ENCODE peak calls at places on chromosomes 3 and 15, in six cellular contexts. U is IMR-90, C is heart left ventricle, P is ovary, G is spleen, W is A549. F is an unnamed sample.

GRCh38 chr15:98853593-98854420 is 153.8 kb downstream of the PGPEP1L start:
- DNase-seq in U (no peak), C (no peak), P (no peak), G (peak), W (no peak), F (no peak)

GRCh38 chr3:48980295-48980694 is 9.7 kb upstream of the P4HTM start:
- DNase-seq in U (no peak), C (no peak), P (no peak), G (no peak), W (no peak), F (no peak)

GRCh38 chr3:66396161-66396760 is 104.6 kb downstream of the LRIG1 start:
- DNase-seq in U (no peak), C (no peak), P (no peak), G (no peak), W (no peak), F (no peak)

GRCh38 chr3:13027154-13027553 is 46.1 kb downstream of the IQSEC1 start:
- DNase-seq in U (no peak), C (peak), P (no peak), G (peak), W (no peak), F (peak)

GRCh38 chr15:65287515-65287845 is 797 bp upstream of the PARP16 start:
- DNase-seq in U (peak), C (no peak), P (no peak), G (no peak), W (no peak), F (no peak)

GRCh38 chr3:112888388-112889085 is 41.9 kb upstream of the CD200R1L start:
- DNase-seq in U (peak), C (no peak), P (no peak), G (no peak), W (no peak), F (no peak)

GRCh38 chr3:25384471-25384870 is 43.6 kb upstream of the RARB start:
- DNase-seq in U (no peak), C (no peak), P (no peak), G (no peak), W (no peak), F (no peak)

GRCh38 chr15:34018021-34018645 is 20.9 kb downstream of the AVEN start:
- DNase-seq in U (no peak), C (no peak), P (no peak), G (no peak), W (no peak), F (no peak)

GRCh38 chr3:65995030-65995429 is 43.7 kb downstream of the MAGI1 start:
- DNase-seq in U (peak), C (no peak), P (no peak), G (no peak), W (no peak), F (no peak)

GRCh38 chr3:37645801-37646380 is 215.8 kb upstream of the CTDSPL start:
- DNase-seq in U (no peak), C (no peak), P (no peak), G (no peak), W (no peak), F (no peak)

GRCh38 chr3:126731044-126731443 is 27.0 kb downstream of the CHCHD6 start:
- DNase-seq in U (no peak), C (no peak), P (no peak), G (no peak), W (no peak), F (peak)

GRCh38 chr15:41332788-41333527 is at the start of gene NUSAP1:
- DNase-seq in U (no peak), C (peak), P (no peak), G (peak), W (peak), F (no peak)
- TF ChIP-seq CTCF in U (no peak), C (no peak), P (no peak), G (no peak), W (no peak), F (no peak)

GRCh38 chr3:190302209-190302885 is 19.9 kb downstream of the CLDN1 start:
- DNase-seq in U (no peak), C (no peak), P (no peak), G (no peak), W (no peak), F (no peak)
- H3K27ac ChIP-seq in U (no peak), C (no peak), P (no peak), G (no peak), W (peak), F (no peak)

DNA sequence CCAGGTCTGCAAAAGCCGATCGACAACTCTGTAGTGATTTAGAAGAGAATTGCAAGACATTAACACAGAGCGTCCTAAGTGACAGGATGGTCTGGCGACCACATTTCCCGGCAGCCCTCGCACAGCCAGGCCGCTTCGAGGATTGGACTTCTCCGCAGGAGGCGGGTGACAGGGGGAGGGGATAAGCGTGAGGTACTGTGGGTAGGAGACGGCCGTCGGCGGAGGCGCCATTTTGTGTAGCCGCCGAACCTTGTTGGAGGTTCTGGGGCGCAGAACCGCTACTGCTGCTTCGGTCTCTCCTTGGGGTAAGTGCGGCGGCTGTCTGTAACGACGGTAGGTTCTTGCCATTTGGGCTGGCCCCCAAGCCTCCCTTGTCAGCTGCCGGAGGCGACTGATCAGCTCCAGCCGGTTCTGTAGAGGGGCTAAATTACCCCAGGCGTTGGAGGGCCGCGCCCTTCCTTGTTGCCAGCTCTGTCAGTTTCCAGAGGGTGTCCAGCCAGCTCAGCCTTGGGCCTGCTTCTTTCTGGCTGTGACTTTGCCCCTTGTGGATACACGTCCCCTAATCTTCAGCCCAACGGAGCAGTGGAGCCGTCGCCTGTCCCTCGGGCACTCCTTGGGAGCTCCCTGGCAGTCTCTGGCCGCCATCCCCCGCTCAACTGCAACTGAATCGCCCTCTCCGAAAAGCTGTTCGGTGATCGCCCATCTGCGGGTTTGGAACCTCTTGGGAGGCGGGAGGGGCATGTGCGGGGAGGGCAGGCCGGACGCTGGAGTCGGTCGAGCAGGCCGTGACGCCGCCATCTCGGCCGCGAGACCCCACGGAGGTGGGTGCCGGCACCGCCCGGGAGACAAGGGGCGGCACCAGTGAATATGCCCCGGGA is at the start of gene RBM5:
- DNase-seq in U (peak), C (peak), P (peak), G (peak), W (peak), F (peak)
- TF ChIP-seq POLR2A in U (peak), C (peak), P (peak), G (no peak), W (peak), F (peak)

GRCh38 chr15:39717134-39717533 is 65.5 kb downstream of the FSIP1 start:
- DNase-seq in U (no peak), C (no peak), P (no peak), G (no peak), W (no peak), F (no peak)
- TF ChIP-seq CTCF in U (no peak), C (no peak), P (no peak), G (no peak), W (no peak), F (no peak)

GRCh38 chr3:53841296-53841695 is 4.9 kb downstream of the CHDH start:
- DNase-seq in U (no peak), C (no peak), P (no peak), G (no peak), W (no peak), F (peak)
- H3K27ac ChIP-seq in U (no peak), C (no peak), P (no peak), G (no peak), W (no peak), F (peak)

DNA sequence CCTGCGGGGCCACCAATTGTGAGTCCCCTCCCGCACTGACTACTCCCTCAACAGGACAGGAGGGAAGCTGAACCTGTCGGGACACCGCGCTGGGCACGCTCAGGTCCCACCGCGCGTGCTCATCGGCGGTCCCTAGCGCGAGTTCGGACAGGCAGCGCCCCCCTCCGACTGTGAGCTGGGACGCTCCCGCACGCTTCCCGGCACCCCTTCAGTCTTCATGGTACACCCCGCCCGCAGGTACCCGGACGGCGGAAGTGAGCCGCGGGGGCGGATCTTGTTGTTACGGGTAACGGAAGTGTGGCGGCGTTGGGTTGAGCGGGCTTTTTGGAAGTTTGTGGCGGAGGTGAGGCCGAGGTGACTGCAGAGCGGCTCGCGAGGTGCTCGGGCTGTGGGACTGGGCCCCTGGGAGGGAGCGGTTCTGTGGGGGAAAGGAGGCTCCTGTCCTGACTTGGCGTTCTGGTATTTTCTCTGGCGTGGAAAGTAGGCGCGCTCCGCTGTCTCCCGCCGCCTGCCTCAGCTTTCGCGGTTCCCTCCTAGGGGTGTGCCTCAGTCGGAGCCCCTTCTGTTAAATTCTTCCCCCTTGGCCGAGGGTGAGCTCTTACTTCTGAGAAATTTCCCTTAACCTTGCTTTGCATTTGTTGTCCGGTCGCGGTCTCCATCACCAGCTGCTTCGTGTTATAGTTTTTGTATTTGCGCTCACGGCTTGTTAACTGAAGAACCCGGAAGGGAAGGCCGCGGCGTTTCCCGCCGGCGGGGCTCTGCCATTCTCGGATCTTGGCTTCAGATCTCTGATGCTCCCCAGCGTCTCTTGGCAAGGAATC is at the start of gene FANCI:
- DNase-seq in U (peak), C (peak), P (peak), G (peak), W (peak), F (peak)
- TF ChIP-seq POLR2A in U (no peak), C (peak), P (peak), G (no peak), W (peak), F (peak)

GRCh38 chr3:183253961-183254815 is 1.1 kb downstream of the B3GNT5 start:
- DNase-seq in U (peak), C (peak), P (peak), G (peak), W (no peak), F (peak)
- TF ChIP-seq CTCF in U (no peak), C (no peak), P (no peak), G (no peak), W (peak), F (peak)

DNA sequence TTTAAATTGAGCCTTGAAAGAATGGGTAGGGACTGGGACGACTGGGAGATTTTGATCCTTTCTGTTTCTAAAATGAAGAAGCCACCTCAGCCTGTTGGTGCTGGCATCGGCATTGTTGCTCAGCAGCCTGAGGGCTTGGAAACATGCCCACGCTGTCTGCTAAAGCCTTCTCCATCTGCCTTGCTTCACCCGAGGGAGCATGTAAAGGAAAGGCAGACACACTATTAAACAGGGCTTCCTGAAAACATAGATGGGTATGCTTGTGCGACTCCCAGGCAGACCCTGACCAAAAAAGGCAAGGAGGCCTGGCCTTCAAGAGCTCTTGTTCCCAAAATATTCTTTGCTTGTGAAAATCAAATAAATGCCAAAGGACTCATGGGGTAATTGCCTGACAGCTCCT is 84.2 kb upstream of the SLC4A7 start:
- DNase-seq in U (peak), C (peak), P (peak), G (no peak), W (no peak), F (peak)
- H3K27ac ChIP-seq in U (no peak), C (peak), P (no peak), G (no peak), W (peak), F (no peak)

GRCh38 chr3:125055913-125056705 is at the start of gene HEG1:
- DNase-seq in U (peak), C (peak), P (peak), G (peak), W (peak), F (peak)
- TF ChIP-seq POLR2A in U (peak), C (peak), P (peak), G (no peak), W (no peak), F (peak)

GRCh38 chr3:81871358-81872152 is 110.1 kb upstream of the GBE1 start:
- DNase-seq in U (no peak), C (no peak), P (no peak), G (no peak), W (no peak), F (peak)
- TF ChIP-seq CTCF in U (peak), C (no peak), P (no peak), G (no peak), W (no peak), F (peak)